ENCODE peak calls at places on chromosomes 3 and 15, in eight cellular contexts. N is A549, F is Peyer's patch, K is transverse colon, T is mammary epithelial cell, X is PC-9, M is MM.1S, W is heart left ventricle. I is an unnamed sample.

GRCh38 chr3:189121088-189121487 is 50.7 kb upstream of the TPRG1 start:
- DNase-seq in N (no peak), F (no peak), K (no peak), T (no peak), X (no peak), M (no peak), W (no peak), I (no peak)

GRCh38 chr15:67931861-67932260 is 92.0 kb upstream of the RNU6-1 start:
- DNase-seq in N (no peak), F (no peak), K (no peak), T (peak), X (no peak), M (no peak), W (no peak), I (peak)

GRCh38 chr3:161915283-161915682 is 418.7 kb downstream of the OTOL1 start:
- DNase-seq in N (no peak), F (no peak), K (no peak), T (no peak), X (no peak), M (peak), W (no peak), I (no peak)

GRCh38 chr15:101126618-101127502 is 125.0 kb downstream of the CHSY1 start:
- DNase-seq in N (no peak), F (no peak), K (no peak), T (no peak), X (no peak), M (peak), W (no peak), I (peak)

GRCh38 chr3:57958642-57959406 is 49.4 kb upstream of the FLNB start:
- DNase-seq in N (no peak), F (no peak), K (peak), T (no peak), X (peak), M (no peak), W (peak), I (peak)

GRCh38 chr3:60363817-60364216 is 887.4 kb downstream of the FHIT start:
- DNase-seq in N (no peak), F (no peak), K (no peak), T (no peak), X (no peak), M (no peak), W (no peak), I (no peak)

GRCh38 chr3:37575284-37575683 is 286.4 kb upstream of the CTDSPL start:
- DNase-seq in N (no peak), F (no peak), K (no peak), T (no peak), X (no peak), M (no peak), W (no peak), I (no peak)

GRCh38 chr3:24387000-24387399 is 107.7 kb downstream of the THRB start:
- DNase-seq in N (no peak), F (no peak), K (no peak), T (peak), X (no peak), M (no peak), W (no peak), I (no peak)

GRCh38 chr3:36907911-36908646 is 36.8 kb downstream of the TRANK1 start:
- DNase-seq in N (peak), F (peak), K (peak), T (peak), X (peak), M (peak), W (peak), I (no peak)

GRCh38 chr15:60535265-60535664 is 56.3 kb upstream of the ICE2 start:
- DNase-seq in N (no peak), F (no peak), K (no peak), T (no peak), X (no peak), M (no peak), W (no peak), I (no peak)

GRCh38 chr3:42118762-42119361 is 27.7 kb downstream of the TRAK1 start:
- DNase-seq in N (peak), F (no peak), K (peak), T (peak), X (peak), M (peak), W (peak), I (no peak)
- TF ChIP-seq CTCF in N (peak), F (no peak), K (no peak), T (peak), X (peak), M (peak), W (peak), I (no peak)

GRCh38 chr3:185717121-185717520 is 107.7 kb downstream of the IGF2BP2 start:
- DNase-seq in N (no peak), F (no peak), K (no peak), T (peak), X (no peak), M (no peak), W (no peak), I (no peak)

GRCh38 chr3:185717627-185718330 is 107.1 kb downstream of the IGF2BP2 start:
- DNase-seq in N (no peak), F (no peak), K (no peak), T (peak), X (no peak), M (no peak), W (no peak), I (no peak)

GRCh38 chr3:185715091-185715490 is 109.8 kb downstream of the IGF2BP2 start:
- DNase-seq in N (no peak), F (no peak), K (peak), T (peak), X (peak), M (no peak), W (no peak), I (no peak)

GRCh38 chr3:185718736-185719456 is 105.9 kb downstream of the IGF2BP2 start:
- DNase-seq in N (no peak), F (no peak), K (no peak), T (no peak), X (no peak), M (no peak), W (no peak), I (no peak)

DNA sequence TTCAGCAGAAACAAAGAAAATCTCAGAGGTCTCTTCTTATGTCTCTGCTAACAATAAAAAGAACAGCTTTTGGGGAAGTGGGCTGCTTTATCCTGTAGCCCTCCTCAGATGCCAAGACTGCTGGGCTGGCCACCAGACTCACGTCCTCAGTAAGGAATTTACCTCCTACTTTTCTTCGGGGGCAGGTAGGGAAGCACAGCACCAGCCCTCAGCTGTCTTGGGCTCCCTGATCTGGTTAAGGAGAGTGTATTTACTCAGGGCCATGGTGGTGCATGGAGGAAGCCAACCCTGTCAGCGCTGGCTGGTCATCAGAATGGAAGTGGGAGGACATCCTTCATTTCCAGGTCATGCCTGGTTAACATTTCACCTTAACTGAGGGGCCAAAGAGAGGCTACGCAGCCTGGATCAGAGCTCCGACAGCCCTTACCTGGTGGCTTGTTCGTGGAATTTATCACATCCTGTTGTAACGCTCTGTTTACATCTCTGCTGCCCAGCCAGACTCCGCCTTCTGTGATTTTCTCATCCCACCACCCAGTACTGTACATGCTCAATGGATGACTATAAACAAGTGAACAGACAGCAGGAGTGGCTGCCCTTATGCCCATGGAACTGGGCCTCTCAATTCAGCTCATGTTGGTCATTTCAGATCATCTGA is 108.3 kb downstream of the IGF2BP2 start:
- DNase-seq in N (no peak), F (no peak), K (peak), T (no peak), X (no peak), M (no peak), W (no peak), I (no peak)
- H3K27ac ChIP-seq in N (peak), F (peak), K (peak), T (peak), X (peak), M (no peak), W (no peak), I (no peak)

DNA sequence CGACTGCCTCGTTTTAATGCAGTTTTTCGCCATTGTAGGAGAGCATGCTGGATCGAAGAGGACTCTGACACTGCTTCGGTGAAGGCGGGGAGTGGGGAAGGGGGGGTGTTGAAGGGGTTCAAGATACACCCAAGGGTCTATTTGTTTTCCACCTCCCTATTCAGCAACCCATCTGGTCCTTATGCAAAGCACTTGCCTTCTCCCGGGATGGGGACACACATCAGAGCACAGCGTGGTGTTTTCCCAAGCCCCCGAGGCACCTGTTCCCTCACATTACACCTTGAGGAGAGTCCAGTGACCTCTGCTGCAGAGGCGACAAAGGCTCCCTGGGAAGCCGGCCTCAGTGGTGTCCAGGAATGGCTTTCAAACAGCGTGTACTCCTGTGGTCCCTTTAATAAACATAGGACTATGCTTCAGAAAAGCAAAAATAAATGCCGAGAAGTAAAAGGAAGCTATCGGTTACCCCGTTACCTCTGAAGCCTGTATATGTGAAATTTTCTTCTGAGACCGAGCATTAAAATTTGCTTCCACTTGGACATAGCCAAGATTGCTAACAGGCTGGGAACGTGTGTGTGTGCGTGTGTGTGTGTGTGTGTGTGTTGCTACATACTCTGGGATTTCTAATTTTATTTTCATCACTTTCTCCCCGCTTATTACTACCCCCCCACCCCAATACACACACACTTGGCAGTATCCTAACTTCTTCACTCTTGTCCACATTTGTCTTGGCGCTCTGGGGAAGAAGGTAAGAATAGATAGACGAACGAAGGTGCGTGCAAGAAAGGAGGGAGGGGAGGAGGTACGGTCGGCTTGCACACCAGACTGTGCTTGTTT is 53.2 kb downstream of the CCDC54 start:
- DNase-seq in N (no peak), F (no peak), K (peak), T (no peak), X (no peak), M (peak), W (no peak), I (no peak)
- TF ChIP-seq CTCF in N (no peak), F (no peak), K (no peak), T (no peak), X (peak), M (peak), W (no peak), I (no peak)

DNA sequence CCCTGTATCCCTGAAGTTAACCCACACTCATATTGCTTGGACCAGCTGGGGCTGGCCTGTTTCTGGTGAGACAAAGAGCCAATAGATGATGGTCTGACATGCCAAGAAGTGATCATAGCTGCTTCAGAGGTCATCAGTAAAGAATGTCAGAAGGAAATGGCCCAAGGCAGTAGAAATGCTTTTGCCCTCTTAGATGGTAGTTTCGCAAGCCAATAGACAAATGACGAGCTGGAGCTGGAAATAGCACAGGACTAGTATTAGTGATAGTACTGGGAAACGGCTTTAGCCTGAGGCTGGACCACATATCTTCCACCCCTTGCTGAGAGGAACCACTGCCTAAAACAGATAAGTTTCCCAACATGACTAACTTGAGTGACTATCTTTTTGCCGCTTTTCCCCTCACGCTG is 176.1 kb upstream of the THBS1 start:
- DNase-seq in N (no peak), F (no peak), K (no peak), T (peak), X (peak), M (no peak), W (peak), I (no peak)
- H3K27ac ChIP-seq in N (peak), F (no peak), K (no peak), T (peak), X (no peak), M (no peak), W (no peak), I (no peak)

DNA sequence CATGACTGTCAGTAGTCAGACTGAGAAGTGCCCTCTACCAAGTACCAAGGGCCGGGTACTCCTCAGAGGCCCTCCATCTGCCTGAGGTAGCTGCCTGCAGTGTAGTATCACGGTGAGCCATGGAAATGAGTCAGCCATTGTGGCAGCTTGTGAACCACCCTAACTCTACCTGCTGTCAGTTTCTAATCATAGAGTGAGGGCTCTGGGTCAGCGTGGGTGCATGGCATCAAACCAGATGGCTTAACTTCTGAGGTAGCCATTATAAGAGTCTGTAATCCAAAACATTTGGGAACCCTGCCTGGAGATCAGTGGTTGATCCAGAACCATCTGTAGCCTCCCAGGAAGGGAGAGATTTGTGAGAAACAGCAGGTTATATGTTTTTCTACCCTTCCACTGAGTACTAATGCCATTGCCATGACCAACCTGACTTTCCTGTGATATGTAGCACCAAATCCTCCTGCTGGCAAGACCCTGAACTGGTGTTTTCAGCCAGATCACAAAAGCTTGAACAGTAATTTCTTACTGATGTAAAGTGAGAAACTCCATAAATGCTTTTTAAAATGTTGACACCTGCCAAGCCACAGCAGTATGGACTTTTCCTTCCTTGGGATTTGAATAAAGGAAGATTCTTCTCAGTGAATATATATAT is 38.9 kb downstream of the ABHD2 start:
- DNase-seq in N (no peak), F (no peak), K (no peak), T (peak), X (no peak), M (peak), W (peak), I (no peak)
- TF ChIP-seq CTCF in N (no peak), F (no peak), K (no peak), T (no peak), X (peak), M (peak), W (no peak), I (no peak)

GRCh38 chr3:12815719-12816118 is 19.2 kb downstream of the CAND2 start:
- DNase-seq in N (no peak), F (no peak), K (no peak), T (no peak), X (no peak), M (no peak), W (no peak), I (no peak)
- H3K27ac ChIP-seq in N (no peak), F (no peak), K (no peak), T (no peak), X (no peak), M (no peak), W (no peak), I (no peak)

GRCh38 chr15:69793436-69793782 is 304.3 kb downstream of the TLE3 start:
- DNase-seq in N (no peak), F (no peak), K (no peak), T (no peak), X (no peak), M (no peak), W (no peak), I (no peak)

GRCh38 chr15:69789648-69790393 is 307.9 kb downstream of the TLE3 start:
- DNase-seq in N (no peak), F (no peak), K (no peak), T (no peak), X (no peak), M (no peak), W (no peak), I (no peak)

GRCh38 chr15:69787791-69788190 is 309.9 kb downstream of the TLE3 start:
- DNase-seq in N (no peak), F (no peak), K (no peak), T (no peak), X (no peak), M (no peak), W (no peak), I (no peak)

GRCh38 chr15:69792823-69793222 is 304.9 kb downstream of the TLE3 start:
- DNase-seq in N (no peak), F (no peak), K (no peak), T (no peak), X (no peak), M (no peak), W (no peak), I (no peak)

GRCh38 chr15:69790632-69791031 is 307.1 kb downstream of the TLE3 start:
- DNase-seq in N (no peak), F (no peak), K (no peak), T (no peak), X (no peak), M (no peak), W (no peak), I (no peak)
- TF ChIP-seq CTCF in N (no peak), F (no peak), K (no peak), T (no peak), X (no peak), M (no peak), W (no peak), I (no peak)

DNA sequence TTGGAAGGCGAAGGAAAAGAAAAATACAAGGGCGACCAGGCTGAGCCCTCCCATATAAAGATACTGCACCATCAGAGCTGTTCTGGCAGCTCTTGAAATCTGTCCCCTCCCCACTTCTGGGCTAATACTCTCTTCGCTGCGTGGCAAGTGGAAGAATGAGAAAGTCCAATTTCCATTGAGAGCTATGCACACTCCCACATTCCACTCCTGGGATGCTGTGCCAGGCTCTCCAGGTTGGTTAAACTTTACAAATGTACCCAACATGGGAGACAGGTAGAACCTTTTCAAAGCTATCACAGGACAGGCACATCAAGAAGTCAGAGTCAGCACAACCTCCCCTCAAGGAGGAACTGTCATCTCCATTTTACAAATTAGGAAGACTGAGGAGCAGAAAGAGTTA is 465.0 kb downstream of the SHQ1 start:
- DNase-seq in N (no peak), F (no peak), K (no peak), T (no peak), X (no peak), M (no peak), W (no peak), I (no peak)
- H3K27ac ChIP-seq in N (no peak), F (no peak), K (no peak), T (no peak), X (no peak), M (no peak), W (no peak), I (no peak)

I was measured in left lung.